ENCODE peak calls at places on chromosomes 7 and 10, in five cellular contexts. Q is tibial nerve, O is A549, L is body of pancreas, T is breast epithelium. H is an unnamed sample.

GRCh38 chr7:32536585-32536984 is 41.3 kb downstream of the AVL9 start:
- DNase-seq in Q (no peak), O (peak; percentile 43), L (no peak), T (no peak), H (no peak)

GRCh38 chr7:12584940-12585339 is 14.4 kb downstream of the SCIN start:
- DNase-seq in Q (peak; percentile 59), L (no peak), O (peak; percentile 70), T (no peak), H (no peak)

GRCh38 chr7:150851497-150852370 is 583 bp upstream of the AOC1 start:
- DNase-seq in O (no peak), Q (no peak), T (no peak), L (no peak), H (no peak)

GRCh38 chr10:33553951-33554571 is 219.6 kb upstream of the NRP1 start:
- DNase-seq in T (no peak), Q (no peak), O (no peak), L (no peak), H (no peak)

GRCh38 chr10:129642427-129642826 is 175.4 kb downstream of the MGMT start:
- DNase-seq in T (no peak), Q (no peak), O (peak; percentile 21), L (no peak), H (no peak)

GRCh38 chr10:73899401-73899780 is 11.5 kb upstream of the PLAU start:
- DNase-seq in O (no peak), T (no peak), L (peak; percentile 59), Q (no peak), H (no peak)

GRCh38 chr7:42493436-42494198 is 256.6 kb upstream of the GLI3 start:
- DNase-seq in Q (peak; percentile 75), O (peak; percentile 17), T (peak; percentile 82), L (peak; percentile 58), H (peak; percentile 53)

GRCh38 chr10:93080350-93081046 is 6.8 kb downstream of the CYP26A1 start:
- DNase-seq in L (peak; percentile 58), T (no peak), Q (peak; percentile 54), O (peak; percentile 66), H (no peak)

GRCh38 chr7:79420464-79420863 is 33.0 kb downstream of the MAGI2 start:
- DNase-seq in T (no peak), O (peak; percentile 81), Q (peak; percentile 14), L (no peak), H (no peak)

GRCh38 chr7:2237109-2237602 is 4.4 kb upstream of the MAD1L1 start:
- DNase-seq in O (no peak), T (no peak), Q (peak; percentile 32), L (no peak), H (peak; percentile 37)

GRCh38 chr10:7301039-7301768 is 109.6 kb downstream of the SFMBT2 start:
- DNase-seq in Q (no peak), O (peak; percentile 66), T (no peak), L (no peak), H (no peak)

GRCh38 chr7:48101880-48102448 is 12.9 kb downstream of the UPP1 start:
- DNase-seq in L (no peak), Q (no peak), O (no peak), T (no peak), H (no peak)

GRCh38 chr7:35379481-35379880 is 125.6 kb upstream of the TBX20 start:
- DNase-seq in O (no peak), L (no peak), T (no peak), Q (peak; percentile 28), H (peak; percentile 22)

GRCh38 chr7:22301790-22302189 is 55.2 kb downstream of the RAPGEF5 start:
- DNase-seq in O (no peak), Q (no peak), T (no peak), L (peak; percentile 52), H (no peak)
- TF ChIP-seq POLR2A in O (no peak), Q (no peak), T (no peak), L (no peak), H (no peak)

DNA sequence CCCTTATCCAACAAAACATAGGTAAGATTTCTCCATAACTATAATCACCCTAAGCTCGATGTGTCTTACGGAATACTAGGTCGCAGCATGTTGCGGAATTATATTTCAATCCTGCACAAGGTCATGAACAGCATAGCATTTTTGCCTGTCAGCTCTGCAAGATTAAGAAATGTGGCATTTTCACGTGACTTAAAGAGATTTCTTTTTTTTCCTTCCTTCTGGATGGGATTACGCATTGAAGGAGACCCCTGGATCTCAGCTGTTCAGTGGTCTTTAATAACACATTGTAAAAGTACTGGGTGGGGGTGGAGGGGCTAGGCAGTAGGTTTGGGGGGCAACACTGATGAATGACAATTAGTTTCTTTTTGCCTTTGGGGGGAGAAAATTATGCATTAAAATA is 106.7 kb downstream of the CUBN start:
- DNase-seq in O (no peak), L (no peak), Q (no peak), T (no peak), H (no peak)
- H3K27ac ChIP-seq in O (no peak overlapping the region), L (no peak overlapping the region), Q (peak overlapping the region; percentile 63), T (no peak overlapping the region), H (peak overlapping the region; percentile 46)

GRCh38 chr7:158761945-158762344 is 57.3 kb upstream of the NCAPG2 start:
- DNase-seq in T (no peak), O (no peak), Q (no peak), L (no peak), H (no peak)

GRCh38 chr7:158759245-158759614 is 54.6 kb upstream of the NCAPG2 start:
- DNase-seq in T (no peak), L (no peak), O (no peak), Q (no peak), H (no peak)

GRCh38 chr7:158760936-158761335 is 56.3 kb upstream of the NCAPG2 start:
- DNase-seq in T (no peak), O (no peak), L (no peak), Q (no peak), H (no peak)

GRCh38 chr7:158759749-158760444 is 55.3 kb upstream of the NCAPG2 start:
- DNase-seq in T (no peak), L (no peak), O (no peak), Q (no peak), H (no peak)

GRCh38 chr7:158760445-158760764 is 55.8 kb upstream of the NCAPG2 start:
- DNase-seq in T (no peak), O (no peak), Q (no peak), L (no peak), H (no peak)
- H3K4me3 ChIP-seq in T (no peak overlapping the region), O (no peak overlapping the region), Q (no peak overlapping the region), L (no peak overlapping the region), H (no peak overlapping the region)

GRCh38 chr7:101127460-101128039 is 646 bp downstream of the SERPINE1 start:
- DNase-seq in O (no peak), T (no peak), L (no peak), Q (no peak), H (no peak)

GRCh38 chr7:101128040-101128834 is 1.3 kb downstream of the SERPINE1 start:
- DNase-seq in T (no peak), O (no peak), L (no peak), Q (no peak), H (no peak)

GRCh38 chr7:101124376-101125056 is 2.4 kb upstream of the SERPINE1 start:
- DNase-seq in O (peak; percentile 86), T (no peak), L (no peak), Q (no peak), H (no peak)

GRCh38 chr7:101125989-101126650 is 784 bp upstream of the SERPINE1 start:
- DNase-seq in T (no peak), L (peak; percentile 42), Q (peak; percentile 65), O (peak; percentile 96), H (peak; percentile 16)

DNA sequence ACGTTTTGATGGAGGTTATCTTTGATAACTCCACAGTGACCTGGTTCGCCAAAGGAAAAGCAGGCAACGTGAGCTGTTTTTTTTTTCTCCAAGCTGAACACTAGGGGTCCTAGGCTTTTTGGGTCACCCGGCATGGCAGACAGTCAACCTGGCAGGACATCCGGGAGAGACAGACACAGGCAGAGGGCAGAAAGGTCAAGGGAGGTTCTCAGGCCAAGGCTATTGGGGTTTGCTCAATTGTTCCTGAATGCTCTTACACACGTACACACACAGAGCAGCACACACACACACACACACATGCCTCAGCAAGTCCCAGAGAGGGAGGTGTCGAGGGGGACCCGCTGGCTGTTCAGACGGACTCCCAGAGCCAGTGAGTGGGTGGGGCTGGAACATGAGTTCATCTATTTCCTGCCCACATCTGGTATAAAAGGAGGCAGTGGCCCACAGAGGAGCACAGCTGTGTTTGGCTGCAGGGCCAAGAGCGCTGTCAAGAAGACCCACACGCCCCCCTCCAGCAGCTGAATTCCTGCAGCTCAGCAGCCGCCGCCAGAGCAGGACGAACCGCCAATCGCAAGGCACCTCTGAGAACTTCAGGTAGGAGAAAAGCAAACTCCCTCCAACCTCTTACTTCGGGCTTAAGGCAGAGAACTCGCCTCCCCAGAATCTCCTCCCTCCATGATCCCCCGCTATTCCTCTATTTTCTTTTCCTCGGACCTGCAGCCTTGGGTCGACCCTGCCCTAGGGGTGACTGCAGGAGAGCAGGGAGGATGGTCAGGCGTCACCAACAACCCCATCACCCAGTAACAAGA is at the start of gene SERPINE1:
- DNase-seq in T (peak; percentile 56), O (peak; percentile 98), L (peak; percentile 63), Q (peak; percentile 92), H (peak; percentile 90)
- TF ChIP-seq POLR2A in T (no peak), O (peak; percentile 98), L (peak; percentile 28), Q (peak; percentile 62), H (peak; percentile 63)

DNA sequence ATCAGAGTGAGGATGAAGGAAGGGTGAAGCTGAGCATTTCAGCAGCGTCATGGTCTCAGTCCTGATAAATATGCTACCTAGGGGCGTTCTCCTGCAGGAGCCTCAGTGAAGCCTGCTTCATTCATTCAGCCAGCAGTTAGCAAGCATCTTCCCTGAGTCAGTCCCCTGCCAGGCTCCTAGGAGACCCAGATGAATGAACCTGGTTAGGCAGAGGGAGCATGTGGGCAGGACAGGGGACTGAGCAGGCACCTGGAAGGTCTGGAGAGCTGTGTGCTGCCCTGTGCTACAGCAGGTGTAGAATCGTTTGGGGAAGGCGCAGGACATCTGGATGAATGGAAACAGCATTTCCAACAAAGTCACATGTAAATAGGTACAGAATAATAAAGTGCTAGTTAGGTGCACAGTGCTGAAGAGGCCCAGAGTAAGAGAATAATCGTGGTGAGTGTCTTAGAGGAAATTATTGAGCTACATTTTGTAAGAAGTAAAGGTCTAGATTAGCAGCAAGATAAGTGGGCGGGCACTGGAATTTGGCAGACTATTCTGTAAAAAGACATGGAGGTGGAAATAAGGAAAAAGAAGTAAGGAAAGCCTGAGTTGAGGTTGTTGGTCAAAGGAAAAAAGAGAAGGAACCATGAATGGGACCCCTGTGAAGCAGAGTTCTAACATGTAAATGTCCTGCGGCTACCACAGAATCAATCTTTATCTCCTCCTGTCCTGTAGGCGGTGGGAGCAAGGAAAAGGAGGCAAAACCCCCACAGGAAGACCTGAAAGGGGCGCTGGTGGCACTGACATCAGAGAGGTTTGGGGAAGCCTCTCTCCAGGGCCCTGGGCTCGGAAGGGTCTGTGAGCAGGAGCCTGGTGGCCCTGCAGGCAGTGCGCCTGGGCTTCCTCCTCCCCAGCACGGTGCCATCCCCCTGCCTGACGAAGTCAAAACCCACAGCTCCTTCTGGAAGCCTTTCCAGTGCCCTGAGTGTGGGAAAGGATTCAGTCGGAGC is 12.0 kb downstream of the ZSCAN25 start:
- DNase-seq in Q (no peak), T (no peak), O (no peak), L (no peak), H (no peak)
- H3K27ac ChIP-seq in Q (no peak overlapping the region), T (no peak overlapping the region), O (no peak overlapping the region), L (no peak overlapping the region), H (no peak overlapping the region)